ENCODE peak calls at places on chromosomes 6 and 20, in four cellular contexts. One of them, this sample, is unnamed.

GRCh38 chr6:35368038-35368887 is 25.9 kb downstream of the PPARD start:
- DNase-seq in fibroblast of lung: peak; percentile 84
- DNase-seq in cardiac fibroblast: peak; percentile 50
- DNase-seq in hepatocyte: peak; percentile 45
- DNase-seq in this sample: peak; percentile 83

GRCh38 chr6:56517155-56517745 is 125.4 kb downstream of the DST start:
- DNase-seq in fibroblast of lung: peak; percentile 32
- DNase-seq in cardiac fibroblast: peak; percentile 67
- DNase-seq in hepatocyte: no peak
- DNase-seq in this sample: peak; percentile 81

GRCh38 chr20:51661609-51662178 is 106.5 kb downstream of the ATP9A start:
- DNase-seq in fibroblast of lung: peak; percentile 84
- DNase-seq in cardiac fibroblast: no peak
- DNase-seq in hepatocyte: peak; percentile 47
- DNase-seq in this sample: peak; percentile 82

GRCh38 chr6:151239603-151240035 is at the start of gene AKAP12:
- DNase-seq in fibroblast of lung: peak; percentile 75
- DNase-seq in cardiac fibroblast: peak; percentile 63
- DNase-seq in hepatocyte: peak; percentile 33
- DNase-seq in this sample: peak; percentile 68

GRCh38 chr6:169723991-169724553 is at the start of gene PHF10:
- DNase-seq in fibroblast of lung: peak; percentile 19
- DNase-seq in cardiac fibroblast: peak; percentile 29
- DNase-seq in hepatocyte: peak; percentile 76
- DNase-seq in this sample: no peak

GRCh38 chr20:325043-325888 is at the start of gene SOX12:
- DNase-seq in fibroblast of lung: peak; percentile 89
- DNase-seq in cardiac fibroblast: peak; percentile 95
- DNase-seq in hepatocyte: peak; percentile 98
- DNase-seq in this sample: peak; percentile 84

GRCh38 chr20:2751868-2752630 is 48.4 kb downstream of the CPXM1 start:
- DNase-seq in fibroblast of lung: no peak
- DNase-seq in cardiac fibroblast: no peak
- DNase-seq in hepatocyte: peak; percentile 70
- DNase-seq in this sample: no peak

GRCh38 chr6:11831653-11832052 is 53.0 kb upstream of the ADTRP start:
- DNase-seq in fibroblast of lung: no peak
- DNase-seq in cardiac fibroblast: no peak
- DNase-seq in hepatocyte: no peak
- DNase-seq in this sample: no peak

GRCh38 chr6:54981647-54982046 is 135.1 kb downstream of the FAM83B start:
- DNase-seq in fibroblast of lung: peak; percentile 59
- DNase-seq in cardiac fibroblast: no peak
- DNase-seq in hepatocyte: no peak
- DNase-seq in this sample: peak; percentile 25

GRCh38 chr6:22294301-22294700 is 2.5 kb downstream of the PRL start:
- DNase-seq in fibroblast of lung: no peak
- DNase-seq in cardiac fibroblast: no peak
- DNase-seq in hepatocyte: no peak
- DNase-seq in this sample: no peak

GRCh38 chr6:23173231-23173630 is 603.9 kb downstream of the HDGFL1 start:
- DNase-seq in fibroblast of lung: peak; percentile 19
- DNase-seq in cardiac fibroblast: no peak
- DNase-seq in hepatocyte: no peak
- DNase-seq in this sample: no peak

GRCh38 chr6:8583291-8583690 is 147.9 kb upstream of the SLC35B3 start:
- DNase-seq in fibroblast of lung: no peak
- DNase-seq in cardiac fibroblast: no peak
- DNase-seq in hepatocyte: no peak
- DNase-seq in this sample: no peak

GRCh38 chr20:53598140-53599038 is 4.8 kb upstream of the ZNF217 start:
- DNase-seq in fibroblast of lung: no peak
- DNase-seq in cardiac fibroblast: no peak
- DNase-seq in hepatocyte: no peak
- DNase-seq in this sample: no peak

GRCh38 chr20:15836634-15837033 is 736.6 kb downstream of the KIF16B start:
- DNase-seq in fibroblast of lung: peak; percentile 37
- DNase-seq in cardiac fibroblast: no peak
- DNase-seq in hepatocyte: no peak
- DNase-seq in this sample: no peak

GRCh38 chr6:152846825-152847224 is 96.2 kb downstream of the VIP start:
- DNase-seq in fibroblast of lung: no peak
- DNase-seq in cardiac fibroblast: no peak
- DNase-seq in hepatocyte: no peak
- DNase-seq in this sample: peak; percentile 10

GRCh38 chr20:57787151-57787968 is 77.5 kb upstream of the PMEPA1 start:
- DNase-seq in fibroblast of lung: no peak
- DNase-seq in cardiac fibroblast: no peak
- DNase-seq in hepatocyte: no peak
- DNase-seq in this sample: no peak

GRCh38 chr6:52834481-52834880 is 6.1 kb downstream of the GSTA5 start:
- DNase-seq in fibroblast of lung: peak; percentile 53
- DNase-seq in cardiac fibroblast: no peak
- DNase-seq in hepatocyte: no peak
- DNase-seq in this sample: peak; percentile 75

GRCh38 chr6:151702851-151703629 is 104.4 kb upstream of the ESR1 start:
- DNase-seq in fibroblast of lung: no peak
- DNase-seq in cardiac fibroblast: no peak
- DNase-seq in hepatocyte: no peak
- DNase-seq in this sample: no peak

GRCh38 chr20:11894072-11894471 is 23.6 kb upstream of the BTBD3 start:
- DNase-seq in fibroblast of lung: no peak
- DNase-seq in cardiac fibroblast: no peak
- DNase-seq in hepatocyte: peak; percentile 52
- DNase-seq in this sample: no peak

GRCh38 chr6:126753616-126754015 is 364.9 kb upstream of the RSPO3 start:
- DNase-seq in fibroblast of lung: no peak
- DNase-seq in cardiac fibroblast: no peak
- DNase-seq in hepatocyte: no peak
- DNase-seq in this sample: no peak

GRCh38 chr6:31666337-31666960 is 569 bp downstream of the CSNK2B start:
- DNase-seq in fibroblast of lung: no peak
- DNase-seq in cardiac fibroblast: no peak
- DNase-seq in hepatocyte: no peak
- DNase-seq in this sample: no peak

GRCh38 chr20:7744411-7744810 is 195.8 kb downstream of the HAO1 start:
- DNase-seq in fibroblast of lung: peak; percentile 90
- DNase-seq in cardiac fibroblast: peak; percentile 68
- DNase-seq in hepatocyte: peak; percentile 11
- DNase-seq in this sample: peak; percentile 90

GRCh38 chr6:35496036-35496850 is 636 bp downstream of the TEAD3 start:
- DNase-seq in fibroblast of lung: peak; percentile 32
- DNase-seq in cardiac fibroblast: no peak
- DNase-seq in hepatocyte: peak; percentile 85
- DNase-seq in this sample: no peak

GRCh38 chr6:157830354-157831017 is 7.4 kb downstream of the SNX9 start:
- DNase-seq in fibroblast of lung: peak; percentile 58
- DNase-seq in cardiac fibroblast: no peak
- DNase-seq in hepatocyte: no peak
- DNase-seq in this sample: no peak

GRCh38 chr20:58408603-58409246 is 19.7 kb downstream of the VAPB start:
- DNase-seq in fibroblast of lung: no peak
- DNase-seq in cardiac fibroblast: no peak
- DNase-seq in hepatocyte: no peak
- DNase-seq in this sample: peak; percentile 15

GRCh38 chr6:155275808-155276480 is 12.1 kb downstream of the CLDN20 start:
- DNase-seq in fibroblast of lung: peak; percentile 63
- DNase-seq in cardiac fibroblast: peak; percentile 52
- DNase-seq in hepatocyte: no peak
- DNase-seq in this sample: no peak

GRCh38 chr6:7050911-7051779 is 56.6 kb upstream of the RREB1 start:
- DNase-seq in fibroblast of lung: peak; percentile 92
- DNase-seq in cardiac fibroblast: peak; percentile 56
- DNase-seq in hepatocyte: peak; percentile 82
- DNase-seq in this sample: peak; percentile 90

GRCh38 chr6:155254139-155254538 is 9.7 kb upstream of the CLDN20 start:
- DNase-seq in fibroblast of lung: no peak
- DNase-seq in cardiac fibroblast: no peak
- DNase-seq in hepatocyte: no peak
- DNase-seq in this sample: no peak

GRCh38 chr6:166032366-166033171 is 135.1 kb downstream of the TBXT start:
- DNase-seq in fibroblast of lung: peak; percentile 84
- DNase-seq in cardiac fibroblast: peak; percentile 95
- DNase-seq in hepatocyte: peak; percentile 12
- DNase-seq in this sample: peak; percentile 96

GRCh38 chr20:9392892-9393857 is 121.2 kb upstream of the LAMP5 start:
- DNase-seq in fibroblast of lung: peak; percentile 61
- DNase-seq in cardiac fibroblast: peak; percentile 78
- DNase-seq in hepatocyte: peak; percentile 61
- DNase-seq in this sample: peak; percentile 68

GRCh38 chr6:45681860-45682488 is 304.2 kb upstream of the SUPT3H start:
- DNase-seq in fibroblast of lung: peak; percentile 43
- DNase-seq in cardiac fibroblast: peak; percentile 18
- DNase-seq in hepatocyte: no peak
- DNase-seq in this sample: peak; percentile 75

GRCh38 chr20:8153281-8153908 is 21.3 kb downstream of the PLCB1 start:
- DNase-seq in fibroblast of lung: peak; percentile 46
- DNase-seq in cardiac fibroblast: peak; percentile 64
- DNase-seq in hepatocyte: no peak
- DNase-seq in this sample: peak; percentile 19

GRCh38 chr6:27669278-27669797 is 196.4 kb upstream of the ZNF184 start:
- DNase-seq in fibroblast of lung: no peak
- DNase-seq in cardiac fibroblast: no peak
- DNase-seq in hepatocyte: no peak
- DNase-seq in this sample: no peak
- H3K4me3 ChIP-seq in fibroblast of lung: peak overlapping the region; percentile 20
- H3K4me3 ChIP-seq in cardiac fibroblast: no peak overlapping the region
- H3K4me3 ChIP-seq in hepatocyte: peak overlapping the region; percentile 4
- H3K4me3 ChIP-seq in this sample: peak overlapping the region; percentile 48

DNA sequence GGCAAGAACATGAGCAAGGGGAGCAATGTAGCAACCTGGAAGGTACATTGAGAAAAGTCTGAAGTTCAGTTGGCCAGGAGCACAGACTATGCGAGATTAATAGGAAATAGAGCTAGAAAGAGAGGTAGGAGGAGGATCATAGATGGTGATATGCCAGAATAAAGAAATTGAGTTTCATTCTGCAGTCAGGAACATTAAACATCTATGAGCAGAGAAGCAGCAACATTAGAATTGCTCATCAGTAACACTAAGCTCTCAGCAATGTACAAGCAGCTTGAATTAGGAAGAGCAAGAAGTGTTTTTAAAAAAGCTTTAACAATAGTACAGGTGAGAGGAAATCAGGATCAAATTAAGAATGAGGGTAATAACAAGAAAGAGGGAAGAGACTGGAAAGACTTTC is 467.9 kb downstream of the PHF3 start:
- DNase-seq in fibroblast of lung: no peak
- DNase-seq in cardiac fibroblast: no peak
- DNase-seq in hepatocyte: no peak
- DNase-seq in this sample: no peak
- TF ChIP-seq CTCF in fibroblast of lung: no peak
- TF ChIP-seq CTCF in cardiac fibroblast: no peak
- TF ChIP-seq CTCF in hepatocyte: no peak
- TF ChIP-seq CTCF in this sample: no peak

GRCh38 chr6:63504777-63505384 is 67.4 kb upstream of the LOC128125822 start:
- DNase-seq in fibroblast of lung: no peak
- DNase-seq in cardiac fibroblast: no peak
- DNase-seq in hepatocyte: no peak
- DNase-seq in this sample: no peak
- H3K4me3 ChIP-seq in fibroblast of lung: no peak overlapping the region
- H3K4me3 ChIP-seq in cardiac fibroblast: no peak overlapping the region
- H3K4me3 ChIP-seq in hepatocyte: no peak overlapping the region
- H3K4me3 ChIP-seq in this sample: no peak overlapping the region

DNA sequence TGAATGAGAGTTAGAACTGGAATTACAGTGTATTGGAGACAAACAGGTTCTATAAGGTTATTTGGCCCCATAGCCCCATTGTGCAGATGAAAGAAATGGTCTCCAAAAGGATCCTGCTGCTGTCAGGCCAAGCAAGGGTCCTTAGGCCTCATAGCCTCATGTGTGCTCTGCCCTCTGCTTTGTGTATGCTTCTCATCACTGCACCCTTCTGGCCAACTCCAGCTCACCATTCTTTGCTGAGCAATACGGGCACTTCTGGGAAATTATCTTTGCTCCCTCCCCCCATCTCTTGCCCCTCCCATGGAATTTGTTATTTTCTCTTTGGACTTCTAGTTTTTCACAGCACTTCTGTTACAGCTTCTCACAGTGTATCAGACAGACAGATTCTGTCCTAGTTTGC is 298.8 kb downstream of the FOXA2 start:
- DNase-seq in fibroblast of lung: no peak
- DNase-seq in cardiac fibroblast: no peak
- DNase-seq in hepatocyte: no peak
- DNase-seq in this sample: no peak
- TF ChIP-seq CTCF in fibroblast of lung: no peak
- TF ChIP-seq CTCF in cardiac fibroblast: no peak
- TF ChIP-seq CTCF in hepatocyte: no peak
- TF ChIP-seq CTCF in this sample: no peak

DNA sequence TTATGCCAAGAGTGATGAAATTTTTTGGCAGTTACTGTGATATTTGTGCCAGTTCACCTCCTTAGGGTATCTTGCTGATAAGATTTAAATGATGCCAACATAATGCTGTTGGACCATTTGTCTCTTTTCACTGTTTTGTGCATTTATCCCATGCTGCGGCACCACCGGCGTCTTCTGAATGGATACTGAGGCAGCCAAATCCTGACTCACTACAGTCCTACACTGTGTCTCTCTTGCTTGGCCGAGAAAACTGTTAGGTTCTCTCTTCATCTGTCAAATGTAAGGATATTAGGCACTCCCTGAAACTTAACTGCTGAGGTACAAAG is 44.4 kb upstream of the DSE start:
- DNase-seq in fibroblast of lung: peak; percentile 42
- DNase-seq in cardiac fibroblast: peak; percentile 60
- DNase-seq in hepatocyte: no peak
- DNase-seq in this sample: no peak
- H3K4me3 ChIP-seq in fibroblast of lung: no peak overlapping the region
- H3K4me3 ChIP-seq in cardiac fibroblast: no peak overlapping the region
- H3K4me3 ChIP-seq in hepatocyte: no peak overlapping the region
- H3K4me3 ChIP-seq in this sample: no peak overlapping the region

This sample was measured in fibroblast of mammary gland.